ENCODE peak calls at places on chromosomes 13 and 19, in ten cellular contexts. H is HS-27A, Q is NCI-H446, E is progenitor cell of endocrine pancreas, T is T-helper 1 cell, N is cardiac fibroblast, R is GM04504, X is omental fat pad, W is activated gamma-delta T cell treated with Interleukin-2 at 50 U/mL for 16 hours, U is NCI-H2029. K is an unnamed sample.

GRCh38 chr19:41811981-41812380 is 15.6 kb downstream of the CEACAM3 start:
- DNase-seq in N (no peak), T (no peak), R (no peak), Q (no peak), W (no peak), U (no peak), E (no peak), H (no peak), X (no peak), K (no peak)

GRCh38 chr19:29119582-29119981 is 93.4 kb downstream of the UQCRFS1 start:
- DNase-seq in R (peak), E (peak), Q (no peak), U (no peak), X (no peak), H (no peak), W (no peak), T (no peak), N (peak), K (no peak)

GRCh38 chr19:16957151-16957662 is 68.4 kb downstream of the F2RL3 start:
- DNase-seq in E (no peak), T (no peak), Q (peak), W (no peak), R (no peak), X (no peak), U (no peak), H (no peak), N (peak), K (peak)

GRCh38 chr13:70375718-70376117 is 267.5 kb upstream of the KLHL1 start:
- DNase-seq in T (no peak), N (no peak), H (no peak), R (no peak), U (no peak), E (no peak), X (no peak), W (no peak), Q (no peak), K (no peak)

GRCh38 chr19:14835011-14835410 is at the start of the genes OR7A5 and OR7C1:
- DNase-seq in R (no peak), X (no peak), N (no peak), T (no peak), Q (no peak), U (no peak), W (no peak), E (no peak), H (no peak), K (peak)

GRCh38 chr13:68304287-68304893 is 1074.3 kb upstream of the PCDH9 start:
- DNase-seq in E (no peak), T (no peak), R (no peak), N (peak), U (no peak), X (no peak), Q (peak), H (no peak), W (no peak), K (peak)

GRCh38 chr19:5436101-5436947 is 18.9 kb upstream of the ZNRF4 start:
- DNase-seq in E (peak), R (peak), W (no peak), U (no peak), T (no peak), H (no peak), X (no peak), N (peak), Q (peak), K (no peak)

GRCh38 chr13:110134801-110135200 is 172.2 kb downstream of the COL4A1 start:
- DNase-seq in T (no peak), H (no peak), E (no peak), W (no peak), N (no peak), U (peak), X (no peak), Q (no peak), R (no peak), K (no peak)

GRCh38 chr19:44582581-44583265 is 30.6 kb upstream of the IGSF23 start:
- DNase-seq in T (no peak), N (peak), X (no peak), E (no peak), W (no peak), H (no peak), Q (peak), R (no peak), U (no peak), K (peak)

GRCh38 chr13:40094056-40094455 is 438.6 kb downstream of the COG6 start:
- DNase-seq in Q (no peak), H (no peak), N (no peak), E (no peak), T (no peak), W (no peak), X (no peak), U (no peak), R (no peak), K (no peak)

GRCh38 chr19:11361037-11361770 is 6.0 kb downstream of the PLPPR2 start:
- DNase-seq in E (peak), T (no peak), Q (no peak), H (no peak), R (no peak), U (no peak), N (no peak), W (no peak), X (no peak), K (no peak)

GRCh38 chr19:31819837-31820236 is 470.6 kb upstream of the TSHZ3 start:
- DNase-seq in W (no peak), X (no peak), U (no peak), T (no peak), Q (no peak), E (no peak), H (no peak), R (no peak), N (no peak), K (no peak)

K was measured in fibroblast of villous mesenchyme.